ENCODE peak calls at places on chromosome 5, in five cellular contexts. L, W, R, K and D are unnamed samples.

GRCh38 chr5:180910735-180911134 is 11.8 kb downstream of the BTNL8 start:
- DNase-seq in L (no peak), W (no peak), R (no peak), K (no peak), D (no peak)

GRCh38 chr5:158277276-158277675 is 418.3 kb upstream of the CLINT1 start:
- DNase-seq in L (no peak), W (no peak), R (no peak), K (no peak), D (no peak)

GRCh38 chr5:141677415-141677814 is 4.6 kb downstream of the ARAP3 start:
- DNase-seq in L (no peak), W (no peak), R (no peak), K (no peak), D (no peak)

GRCh38 chr5:128645582-128645981 is 107.5 kb upstream of the FBN2 start:
- DNase-seq in L (no peak), W (peak), R (no peak), K (no peak), D (peak)

GRCh38 chr5:90956511-90956910 is 397.9 kb downstream of the ADGRV1 start:
- DNase-seq in L (no peak), W (no peak), R (no peak), K (no peak), D (no peak)

GRCh38 chr5:107831612-107832395 is 161.1 kb upstream of the EFNA5 start:
- DNase-seq in L (no peak), W (peak), R (no peak), K (no peak), D (peak)

GRCh38 chr5:14440598-14441401 is 140.8 kb upstream of the OTULINL start:
- DNase-seq in L (peak), W (peak), R (peak), K (no peak), D (peak)

GRCh38 chr5:44178414-44178813 is 210.8 kb downstream of the FGF10 start:
- DNase-seq in L (no peak), W (no peak), R (no peak), K (no peak), D (no peak)

GRCh38 chr5:32443541-32444190 is 874 bp downstream of the ZFR start:
- DNase-seq in L (no peak), W (no peak), R (no peak), K (peak), D (no peak)

GRCh38 chr5:172745836-172746235 is 25.2 kb downstream of the DUSP1 start:
- DNase-seq in L (no peak), W (no peak), R (no peak), K (no peak), D (no peak)

GRCh38 chr5:1215320-1216096 is 9.7 kb upstream of the SLC6A18 start:
- DNase-seq in L (no peak), W (no peak), R (no peak), K (no peak), D (no peak)

GRCh38 chr5:132821350-132821749 is 8.2 kb downstream of the SOWAHA start:
- DNase-seq in L (no peak), W (no peak), R (no peak), K (no peak), D (no peak)

GRCh38 chr5:50853151-50853550 is 186.7 kb downstream of the PARP8 start:
- DNase-seq in L (no peak), W (no peak), R (no peak), K (no peak), D (no peak)

GRCh38 chr5:90096415-90097081 is 313.0 kb downstream of the CETN3 start:
- DNase-seq in L (peak), W (no peak), R (no peak), K (peak), D (no peak)

GRCh38 chr5:76765249-76765648 is 49.3 kb downstream of the F2R start:
- DNase-seq in L (no peak), W (peak), R (peak), K (no peak), D (peak)

GRCh38 chr5:1383886-1384401 is 39.0 kb upstream of the CLPTM1L start:
- DNase-seq in L (no peak), W (no peak), R (no peak), K (no peak), D (no peak)

GRCh38 chr5:133225671-133226152 is 173.9 kb downstream of the HSPA4 start:
- DNase-seq in L (no peak), W (no peak), R (no peak), K (no peak), D (no peak)

GRCh38 chr5:111172504-111172903 is 51.7 kb upstream of the CAMK4 start:
- DNase-seq in L (no peak), W (no peak), R (no peak), K (no peak), D (no peak)

GRCh38 chr5:11289733-11290132 is 528.7 kb upstream of the DAP start:
- DNase-seq in L (no peak), W (no peak), R (no peak), K (no peak), D (no peak)

GRCh38 chr5:16913187-16913839 is 22.8 kb downstream of the MYO10 start:
- DNase-seq in L (no peak), W (no peak), R (no peak), K (peak), D (no peak)

GRCh38 chr5:172940242-172941066 is 18.8 kb upstream of the RPL26L1 start:
- DNase-seq in L (peak), W (no peak), R (no peak), K (no peak), D (no peak)

GRCh38 chr5:179822059-179822432 is 1.3 kb downstream of the SQSTM1 start:
- DNase-seq in L (no peak), W (no peak), R (no peak), K (no peak), D (no peak)

GRCh38 chr5:149865746-149866145 is 78.8 kb downstream of the PDE6A start:
- DNase-seq in L (no peak), W (no peak), R (no peak), K (no peak), D (no peak)

GRCh38 chr5:72115277-72115676 is 8.0 kb downstream of the MAP1B start:
- DNase-seq in L (no peak), W (no peak), R (no peak), K (no peak), D (no peak)

GRCh38 chr5:73528248-73528647 is 30.0 kb downstream of the BTF3 start:
- DNase-seq in L (no peak), W (no peak), R (no peak), K (no peak), D (no peak)

GRCh38 chr5:158174918-158175663 is 316.1 kb upstream of the CLINT1 start:
- DNase-seq in L (peak), W (no peak), R (no peak), K (peak), D (peak)

GRCh38 chr5:169812786-169813185 is 167.5 kb downstream of the INSYN2B start:
- DNase-seq in L (no peak), W (no peak), R (no peak), K (no peak), D (no peak)